ENCODE peak calls at places on chromosomes 13 and 19, in six cellular contexts. One of them, this sample, is unnamed. For H3K9me3, the result is how much of the 10 kb centered on the place peaks cover.

GRCh38 chr19:33497778-33498175 is 23.8 kb downstream of the PEPD start:
- DNase-seq in neuronal stem cell: no peak
- DNase-seq in IMR-90: no peak
- DNase-seq in fibroblast of lung: no peak
- DNase-seq in H9: no peak
- DNase-seq in keratinocyte: no peak
- DNase-seq in this sample: no peak

GRCh38 chr13:50708461-50708860 is 135.0 kb downstream of the DLEU7 start:
- DNase-seq in neuronal stem cell: no peak
- DNase-seq in IMR-90: no peak
- DNase-seq in fibroblast of lung: no peak
- DNase-seq in H9: no peak
- DNase-seq in keratinocyte: no peak
- DNase-seq in this sample: no peak

GRCh38 chr13:45601680-45602079 is 13.9 kb downstream of the ERICH6B start:
- DNase-seq in neuronal stem cell: no peak
- DNase-seq in IMR-90: no peak
- DNase-seq in fibroblast of lung: no peak
- DNase-seq in H9: no peak
- DNase-seq in keratinocyte: no peak
- DNase-seq in this sample: no peak

GRCh38 chr13:112752711-112753541 is 63.1 kb downstream of the ATP11A start:
- DNase-seq in neuronal stem cell: no peak
- DNase-seq in IMR-90: no peak
- DNase-seq in fibroblast of lung: peak
- DNase-seq in H9: no peak
- DNase-seq in keratinocyte: no peak
- DNase-seq in this sample: no peak

GRCh38 chr13:89380101-89380500 is 1708.9 kb downstream of the SLITRK5 start:
- DNase-seq in neuronal stem cell: no peak
- DNase-seq in IMR-90: no peak
- DNase-seq in fibroblast of lung: no peak
- DNase-seq in H9: no peak
- DNase-seq in keratinocyte: no peak
- DNase-seq in this sample: peak

GRCh38 chr13:113187263-113187669 is 21.2 kb downstream of the PCID2 start:
- DNase-seq in neuronal stem cell: no peak
- DNase-seq in IMR-90: peak
- DNase-seq in fibroblast of lung: peak
- DNase-seq in H9: no peak
- DNase-seq in keratinocyte: peak
- DNase-seq in this sample: peak

GRCh38 chr13:98476106-98476505 is 100.8 kb downstream of the STK24 start:
- DNase-seq in neuronal stem cell: no peak
- DNase-seq in IMR-90: no peak
- DNase-seq in fibroblast of lung: no peak
- DNase-seq in H9: peak
- DNase-seq in keratinocyte: no peak
- DNase-seq in this sample: no peak

GRCh38 chr19:3013261-3013725 is 15.8 kb downstream of the TLE2 start:
- DNase-seq in neuronal stem cell: no peak
- DNase-seq in IMR-90: no peak
- DNase-seq in fibroblast of lung: no peak
- DNase-seq in H9: no peak
- DNase-seq in keratinocyte: no peak
- DNase-seq in this sample: no peak

GRCh38 chr19:30742539-30742938 is 370.4 kb downstream of the ZNF536 start:
- DNase-seq in neuronal stem cell: no peak
- DNase-seq in IMR-90: no peak
- DNase-seq in fibroblast of lung: no peak
- DNase-seq in H9: no peak
- DNase-seq in keratinocyte: no peak
- DNase-seq in this sample: no peak

GRCh38 chr19:31330761-31331160 is 18.5 kb downstream of the TSHZ3 start:
- DNase-seq in neuronal stem cell: no peak
- DNase-seq in IMR-90: no peak
- DNase-seq in fibroblast of lung: no peak
- DNase-seq in H9: no peak
- DNase-seq in keratinocyte: no peak
- DNase-seq in this sample: no peak

GRCh38 chr13:65638572-65639168 is 1591.5 kb downstream of the PCDH9 start:
- DNase-seq in neuronal stem cell: peak
- DNase-seq in IMR-90: peak
- DNase-seq in fibroblast of lung: peak
- DNase-seq in H9: no peak
- DNase-seq in keratinocyte: no peak
- DNase-seq in this sample: no peak

GRCh38 chr19:7908078-7908699 is 4.5 kb downstream of the MAP2K7 start:
- DNase-seq in neuronal stem cell: no peak
- DNase-seq in IMR-90: no peak
- DNase-seq in fibroblast of lung: no peak
- DNase-seq in H9: no peak
- DNase-seq in keratinocyte: no peak
- DNase-seq in this sample: no peak

GRCh38 chr13:59643239-59643865 is 520.4 kb downstream of the DIAPH3 start:
- DNase-seq in neuronal stem cell: no peak
- DNase-seq in IMR-90: no peak
- DNase-seq in fibroblast of lung: no peak
- DNase-seq in H9: no peak
- DNase-seq in keratinocyte: no peak
- DNase-seq in this sample: no peak

GRCh38 chr19:10565028-10565566 is 713 bp downstream of the KRI1 start:
- DNase-seq in neuronal stem cell: peak
- DNase-seq in IMR-90: peak
- DNase-seq in fibroblast of lung: peak
- DNase-seq in H9: peak
- DNase-seq in keratinocyte: no peak
- DNase-seq in this sample: peak

GRCh38 chr19:4256563-4256962 is 9.7 kb downstream of the YJU2 start:
- DNase-seq in neuronal stem cell: no peak
- DNase-seq in IMR-90: no peak
- DNase-seq in fibroblast of lung: no peak
- DNase-seq in H9: no peak
- DNase-seq in keratinocyte: no peak
- DNase-seq in this sample: no peak

GRCh38 chr19:49888478-49888901 is 8.2 kb downstream of the IL4I1 start:
- DNase-seq in neuronal stem cell: no peak
- DNase-seq in IMR-90: no peak
- DNase-seq in fibroblast of lung: no peak
- DNase-seq in H9: no peak
- DNase-seq in keratinocyte: no peak
- DNase-seq in this sample: no peak

GRCh38 chr19:46901701-46902401 is 41.1 kb downstream of the ARHGAP35 start:
- DNase-seq in neuronal stem cell: no peak
- DNase-seq in IMR-90: peak
- DNase-seq in fibroblast of lung: peak
- DNase-seq in H9: no peak
- DNase-seq in keratinocyte: no peak
- DNase-seq in this sample: no peak

GRCh38 chr13:114067886-114068722 is 64.3 kb downstream of the RASA3 start:
- DNase-seq in neuronal stem cell: no peak
- DNase-seq in IMR-90: no peak
- DNase-seq in fibroblast of lung: no peak
- DNase-seq in H9: no peak
- DNase-seq in keratinocyte: no peak
- DNase-seq in this sample: no peak

GRCh38 chr13:26601669-26602068 is 44.2 kb downstream of the WASF3 start:
- DNase-seq in neuronal stem cell: no peak
- DNase-seq in IMR-90: peak
- DNase-seq in fibroblast of lung: peak
- DNase-seq in H9: no peak
- DNase-seq in keratinocyte: no peak
- DNase-seq in this sample: no peak

GRCh38 chr13:66489172-66489571 is 741.0 kb downstream of the PCDH9 start:
- DNase-seq in neuronal stem cell: no peak
- DNase-seq in IMR-90: no peak
- DNase-seq in fibroblast of lung: no peak
- DNase-seq in H9: no peak
- DNase-seq in keratinocyte: no peak
- DNase-seq in this sample: no peak

GRCh38 chr13:41561179-41561578 is 103.8 kb downstream of the RGCC start:
- DNase-seq in neuronal stem cell: no peak
- DNase-seq in IMR-90: peak
- DNase-seq in fibroblast of lung: peak
- DNase-seq in H9: no peak
- DNase-seq in keratinocyte: no peak
- DNase-seq in this sample: no peak

GRCh38 chr13:42709276-42709675 is 72.1 kb upstream of the FAM216B start:
- DNase-seq in neuronal stem cell: no peak
- DNase-seq in IMR-90: no peak
- DNase-seq in fibroblast of lung: no peak
- DNase-seq in H9: no peak
- DNase-seq in keratinocyte: no peak
- DNase-seq in this sample: no peak

GRCh38 chr19:42284066-42284501 is 15.0 kb downstream of the CIC start:
- DNase-seq in neuronal stem cell: peak
- DNase-seq in IMR-90: peak
- DNase-seq in fibroblast of lung: peak
- DNase-seq in H9: no peak
- DNase-seq in keratinocyte: no peak
- DNase-seq in this sample: peak

GRCh38 chr13:73717632-73718031 is 416.6 kb downstream of the KLF12 start:
- DNase-seq in neuronal stem cell: no peak
- DNase-seq in IMR-90: peak
- DNase-seq in fibroblast of lung: peak
- DNase-seq in H9: no peak
- DNase-seq in keratinocyte: no peak
- DNase-seq in this sample: no peak

GRCh38 chr19:13051581-13052165 is 51.0 kb downstream of the LYL1 start:
- DNase-seq in neuronal stem cell: peak
- DNase-seq in IMR-90: peak
- DNase-seq in fibroblast of lung: peak
- DNase-seq in H9: peak
- DNase-seq in keratinocyte: no peak
- DNase-seq in this sample: peak

GRCh38 chr13:49635599-49636433 is 7.5 kb downstream of the ARL11 start:
- DNase-seq in neuronal stem cell: no peak
- DNase-seq in IMR-90: peak
- DNase-seq in fibroblast of lung: peak
- DNase-seq in H9: peak
- DNase-seq in keratinocyte: no peak
- DNase-seq in this sample: no peak

GRCh38 chr19:1312732-1313694 is 27.3 kb downstream of the EFNA2 start:
- DNase-seq in neuronal stem cell: no peak
- DNase-seq in IMR-90: peak
- DNase-seq in fibroblast of lung: peak
- DNase-seq in H9: no peak
- DNase-seq in keratinocyte: no peak
- DNase-seq in this sample: peak
- H3K9me3 ChIP-seq in neuronal stem cell: under half
- H3K9me3 ChIP-seq in IMR-90: under half
- H3K9me3 ChIP-seq in fibroblast of lung: under half
- H3K9me3 ChIP-seq in H9: under half
- H3K9me3 ChIP-seq in keratinocyte: under half
- H3K9me3 ChIP-seq in this sample: under half

GRCh38 chr19:51777570-51778460 is 16.8 kb downstream of the FPR2 start:
- DNase-seq in neuronal stem cell: peak
- DNase-seq in IMR-90: peak
- DNase-seq in fibroblast of lung: peak
- DNase-seq in H9: peak
- DNase-seq in keratinocyte: no peak
- DNase-seq in this sample: peak

GRCh38 chr19:51771369-51771768 is 10.4 kb downstream of the FPR2 start:
- DNase-seq in neuronal stem cell: no peak
- DNase-seq in IMR-90: no peak
- DNase-seq in fibroblast of lung: no peak
- DNase-seq in H9: no peak
- DNase-seq in keratinocyte: no peak
- DNase-seq in this sample: no peak

DNA sequence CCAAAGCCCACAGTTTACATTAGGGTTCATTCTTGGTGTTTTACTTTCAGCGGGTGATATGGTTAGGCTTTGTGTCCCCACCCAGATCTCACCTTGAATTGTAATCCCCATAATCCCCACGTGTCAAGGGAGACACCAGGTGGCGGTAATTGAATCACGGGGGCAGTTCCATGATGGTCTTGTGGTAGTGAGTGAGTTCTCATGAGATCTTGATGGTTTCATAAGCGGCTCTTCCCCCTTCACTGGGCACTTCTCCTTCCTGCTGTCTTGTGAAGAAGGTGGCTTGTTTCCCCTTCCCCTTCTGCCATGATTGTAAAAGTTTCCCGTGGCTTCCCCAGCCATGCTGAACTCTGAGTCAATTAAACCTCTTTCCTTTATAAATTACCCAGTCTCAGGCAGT is 12.0 kb downstream of the FPR2 start:
- DNase-seq in neuronal stem cell: no peak
- DNase-seq in IMR-90: no peak
- DNase-seq in fibroblast of lung: no peak
- DNase-seq in H9: no peak
- DNase-seq in keratinocyte: no peak
- DNase-seq in this sample: no peak
- H3K27ac ChIP-seq in neuronal stem cell: no peak
- H3K27ac ChIP-seq in IMR-90: no peak
- H3K27ac ChIP-seq in fibroblast of lung: no peak
- H3K27ac ChIP-seq in H9: no peak
- H3K27ac ChIP-seq in keratinocyte: no peak
- H3K27ac ChIP-seq in this sample: no peak

DNA sequence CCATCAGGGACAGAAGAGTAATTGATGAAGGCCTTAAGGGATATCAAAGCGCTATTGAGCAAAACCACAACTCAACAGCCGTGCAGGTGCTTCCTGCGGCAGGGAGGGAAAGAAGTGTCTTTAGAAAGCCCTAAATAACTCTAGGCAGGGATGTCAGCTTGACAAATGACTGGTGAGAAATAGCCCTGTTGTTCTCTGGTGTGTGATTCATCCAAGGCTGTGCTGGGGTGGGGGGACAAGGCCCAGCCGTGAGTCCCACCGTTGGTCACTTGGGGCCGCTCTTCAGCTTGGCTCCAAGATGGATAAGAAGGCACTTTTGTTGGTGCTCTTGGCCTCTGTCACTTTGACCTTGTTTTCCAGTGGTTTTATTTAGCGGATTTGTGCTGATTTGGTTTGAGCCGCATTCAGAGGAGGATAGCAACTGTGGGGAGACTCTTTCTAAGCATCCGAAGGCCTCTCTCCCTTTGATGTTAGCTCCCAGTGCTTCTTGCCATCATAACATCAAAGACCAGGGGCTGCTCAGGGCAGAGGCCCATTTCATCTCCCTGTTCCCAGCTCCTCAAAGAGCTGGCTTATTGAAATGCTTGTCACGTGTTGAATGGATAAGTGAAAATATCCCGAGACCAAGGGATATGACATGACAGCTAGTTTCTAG is 130.3 kb upstream of the SERP2 start:
- DNase-seq in neuronal stem cell: peak
- DNase-seq in IMR-90: peak
- DNase-seq in fibroblast of lung: peak
- DNase-seq in H9: peak
- DNase-seq in keratinocyte: peak
- DNase-seq in this sample: no peak
- H3K9ac ChIP-seq in neuronal stem cell: no peak
- H3K9ac ChIP-seq in IMR-90: no peak
- H3K9ac ChIP-seq in fibroblast of lung: no peak
- H3K9ac ChIP-seq in H9: no peak
- H3K9ac ChIP-seq in keratinocyte: no peak
- H3K9ac ChIP-seq in this sample: no peak

GRCh38 chr19:52114691-52115090 is 19.1 kb upstream of the ZNF841 start:
- DNase-seq in neuronal stem cell: no peak
- DNase-seq in IMR-90: no peak
- DNase-seq in fibroblast of lung: no peak
- DNase-seq in H9: no peak
- DNase-seq in keratinocyte: no peak
- DNase-seq in this sample: no peak
- H3K9me3 ChIP-seq in neuronal stem cell: half or more
- H3K9me3 ChIP-seq in IMR-90: half or more
- H3K9me3 ChIP-seq in fibroblast of lung: under half
- H3K9me3 ChIP-seq in H9: half or more
- H3K9me3 ChIP-seq in keratinocyte: half or more
- H3K9me3 ChIP-seq in this sample: under half